ENCODE peak calls at places on chromosomes 12 and 14, in four cellular contexts. P, E, J and R are unnamed samples. For H3K4me1, the result is how much of the 10 kb centered on the place peaks cover.

GRCh38 chr12:102740157-102741032 is 176.6 kb downstream of the PAH start:
- DNase-seq in J (no peak), P (no peak), E (peak), R (no peak)

GRCh38 chr12:53726946-53727309 is 324 bp downstream of the CALCOCO1 start:
- DNase-seq in E (no peak), P (no peak), J (no peak), R (peak)

GRCh38 chr12:29245246-29245645 is 96.2 kb downstream of the FAR2 start:
- DNase-seq in J (no peak), P (no peak), E (no peak), R (no peak)

GRCh38 chr14:61609143-61609851 is 86.0 kb upstream of the HIF1A start:
- DNase-seq in E (no peak), J (no peak), P (no peak), R (no peak)

GRCh38 chr14:47626151-47627035 is 49.0 kb downstream of the MDGA2 start:
- DNase-seq in E (no peak), J (no peak), P (no peak), R (no peak)

GRCh38 chr14:94400454-94400853 is 12.1 kb upstream of the SERPINA1 start:
- DNase-seq in E (no peak), P (no peak), J (no peak), R (no peak)

GRCh38 chr14:22544881-22545420 is 44.1 kb downstream of the DAD1 start:
- DNase-seq in E (no peak), P (no peak), J (no peak), R (no peak)

GRCh38 chr12:112381421-112381897 is 772 bp downstream of the HECTD4 start:
- DNase-seq in J (peak), P (no peak), E (no peak), R (peak)

GRCh38 chr14:59123975-59124374 is 64.5 kb upstream of the DAAM1 start:
- DNase-seq in P (no peak), E (peak), J (no peak), R (no peak)

GRCh38 chr14:73744874-73745529 is 30.8 kb upstream of the PNMA1 start:
- DNase-seq in J (no peak), E (no peak), P (no peak), R (peak)

GRCh38 chr14:70663707-70664179 is 22.0 kb downstream of the TTC9 start:
- DNase-seq in J (no peak), E (no peak), P (no peak), R (no peak)

GRCh38 chr12:14185441-14186192 is 179.9 kb upstream of the ATF7IP start:
- DNase-seq in J (no peak), P (no peak), E (peak), R (no peak)

GRCh38 chr12:68932701-68933563 is at the start of gene CPM:
- DNase-seq in E (peak), J (peak), P (peak), R (peak)

GRCh38 chr14:32469388-32470160 is 140.5 kb downstream of the AKAP6 start:
- DNase-seq in E (peak), P (no peak), J (no peak), R (no peak)

GRCh38 chr14:67571991-67572323 is 28.1 kb downstream of the PIGH start:
- DNase-seq in J (no peak), E (no peak), P (no peak), R (no peak)

DNA sequence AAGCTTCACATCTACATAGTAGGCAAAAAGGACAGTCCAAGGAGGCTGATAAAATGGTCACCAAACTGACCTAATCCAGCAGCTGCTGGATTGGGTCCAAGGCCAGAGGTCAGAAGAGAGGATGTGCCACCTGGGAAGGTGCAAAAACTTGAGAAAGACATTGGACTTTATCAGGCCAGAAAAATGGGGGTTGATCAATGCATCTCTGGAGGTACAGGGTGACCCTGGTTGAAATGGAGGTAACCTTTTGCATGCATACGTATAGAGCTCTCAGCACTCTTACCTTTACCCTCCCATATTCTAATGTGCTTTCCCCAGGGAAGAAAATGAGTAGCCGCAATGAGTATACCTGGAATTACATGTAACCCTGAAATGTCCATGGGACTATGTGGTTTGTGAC is 16.0 kb downstream of the BTG1 start:
- DNase-seq in P (no peak), E (no peak), J (no peak), R (no peak)
- H3K4me1 ChIP-seq in P (half or more), E (half or more), J (under half), R (under half)

GRCh38 chr14:52315355-52315718 is 1.2 kb downstream of the PTGER2 start:
- DNase-seq in E (no peak), P (no peak), J (no peak), R (no peak)
- H3K4me3 ChIP-seq in E (no peak), P (peak), J (peak), R (peak)

DNA sequence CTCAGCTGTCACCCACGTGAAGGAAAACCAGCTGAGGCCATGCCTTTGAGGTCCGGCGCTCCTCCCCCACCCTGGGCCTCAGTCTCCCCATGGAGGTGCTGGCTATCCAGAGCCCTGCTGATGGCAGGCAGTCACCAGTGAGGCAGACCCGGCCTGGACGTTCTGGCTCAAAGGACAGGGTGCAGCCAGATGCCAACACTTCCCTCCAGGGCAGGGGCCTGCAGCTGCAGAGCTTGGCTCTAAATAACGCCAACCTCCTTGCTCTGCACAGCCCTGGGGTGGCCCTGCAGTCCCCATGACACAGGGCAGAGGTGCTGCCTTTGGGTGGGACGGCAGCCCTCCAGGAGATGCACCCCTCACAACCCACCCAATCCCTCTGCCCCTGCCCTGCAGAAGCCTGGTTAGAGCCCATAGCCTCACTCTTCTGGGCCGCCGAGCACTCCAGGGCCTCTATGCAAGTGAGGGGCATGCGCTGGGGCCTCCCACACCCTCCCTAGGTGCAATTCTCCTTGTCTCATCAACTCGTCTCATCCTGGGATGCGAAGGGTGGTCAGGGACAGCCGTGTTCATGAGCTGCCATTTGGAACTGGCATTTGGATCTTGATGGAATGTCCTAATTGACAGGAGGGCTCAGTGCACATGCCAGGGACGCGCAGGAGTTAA is 30.4 kb downstream of the CCDC85C start:
- DNase-seq in E (no peak), P (no peak), J (no peak), R (no peak)
- H3K4me1 ChIP-seq in E (half or more), P (under half), J (half or more), R (half or more)

GRCh38 chr12:78057075-78057474 is 226.4 kb downstream of the NAV3 start:
- DNase-seq in P (no peak), E (no peak), J (no peak), R (no peak)

GRCh38 chr12:78060186-78060585 is 229.5 kb downstream of the NAV3 start:
- DNase-seq in P (no peak), E (no peak), J (no peak), R (no peak)

DNA sequence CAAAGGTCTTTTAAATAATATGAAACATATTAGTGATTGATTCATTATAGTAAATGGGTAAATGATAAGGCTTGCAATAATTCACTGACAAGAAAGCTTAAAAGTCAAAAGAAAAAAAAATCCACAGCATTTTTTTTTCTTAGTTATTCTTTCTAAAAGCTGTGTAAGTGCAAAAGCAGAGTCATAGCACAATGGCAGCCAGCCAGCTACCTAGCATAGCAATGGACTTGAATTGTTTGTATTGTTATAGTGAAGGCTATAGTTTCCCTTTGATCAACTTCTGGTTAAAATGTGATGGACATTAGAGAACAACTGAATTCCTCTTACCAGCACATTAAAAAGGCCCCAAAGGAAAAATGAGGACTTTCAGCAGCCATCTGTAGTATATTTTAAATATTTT is 232.1 kb downstream of the NAV3 start:
- DNase-seq in J (peak), E (no peak), P (no peak), R (no peak)
- H3K4me3 ChIP-seq in J (no peak), E (no peak), P (no peak), R (no peak)

DNA sequence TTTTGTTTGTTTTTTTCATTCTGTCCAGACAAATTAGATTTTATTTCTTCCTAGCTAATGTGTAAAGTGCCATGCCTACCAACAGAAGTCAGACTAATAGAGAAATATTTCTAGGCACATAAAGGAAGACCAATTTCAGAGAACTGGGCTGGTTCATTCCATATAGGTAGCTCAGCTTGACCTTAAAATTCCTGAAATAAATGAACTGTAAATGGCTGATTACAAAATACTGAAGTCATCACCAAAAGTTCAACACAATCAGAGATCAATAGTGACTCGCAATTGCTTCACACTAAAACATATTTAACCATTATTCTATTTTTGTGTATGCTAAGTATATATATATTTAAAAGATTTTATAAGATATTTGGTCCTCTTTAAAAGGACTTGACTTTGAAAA is 34.2 kb downstream of the PTPRB start:
- DNase-seq in E (no peak), P (no peak), J (no peak), R (no peak)
- H3K4me1 ChIP-seq in E (under half), P (under half), J (under half), R (under half)